ENCODE peak calls at places on chromosomes 7 and 10, in ten cellular contexts. P, A, W, O, V, T, B, K, M and L are unnamed samples.

GRCh38 chr10:79053481-79054202 is 15.1 kb upstream of the ZMIZ1 start:
- DNase-seq in P (no peak), A (no peak), W (no peak), O (no peak), V (no peak), T (no peak), B (no peak), K (no peak), M (no peak), L (no peak)

GRCh38 chr10:112755446-112756117 is 194.5 kb upstream of the TCF7L2 start:
- DNase-seq in P (no peak), A (peak), W (no peak), O (peak), V (no peak), T (no peak), B (peak), K (no peak), M (no peak), L (no peak)

GRCh38 chr10:112872728-112873127 is 77.3 kb upstream of the TCF7L2 start:
- DNase-seq in P (no peak), A (no peak), W (no peak), O (no peak), V (no peak), T (no peak), B (no peak), K (no peak), M (no peak), L (no peak)

GRCh38 chr7:767941-768729 is 41.1 kb upstream of the PRKAR1B start:
- DNase-seq in P (peak), A (no peak), W (no peak), O (peak), V (no peak), T (no peak), B (no peak), K (no peak), M (no peak), L (no peak)

GRCh38 chr7:47314728-47315601 is 266.9 kb downstream of the TNS3 start:
- DNase-seq in P (no peak), A (no peak), W (no peak), O (no peak), V (peak), T (peak), B (peak), K (no peak), M (no peak), L (no peak)

GRCh38 chr7:2510909-2511768 is 8.4 kb upstream of the LFNG start:
- DNase-seq in P (no peak), A (no peak), W (no peak), O (no peak), V (no peak), T (no peak), B (no peak), K (peak), M (no peak), L (no peak)

GRCh38 chr10:72124984-72125383 is 36.6 kb upstream of the SPOCK2 start:
- DNase-seq in P (no peak), A (no peak), W (no peak), O (no peak), V (peak), T (no peak), B (peak), K (no peak), M (no peak), L (no peak)

GRCh38 chr7:134448359-134449229 is 10.3 kb downstream of the AKR1B1 start:
- DNase-seq in P (peak), A (no peak), W (no peak), O (no peak), V (peak), T (peak), B (peak), K (no peak), M (no peak), L (no peak)

GRCh38 chr10:130137077-130137448 is 872 bp downstream of the GLRX3 start:
- DNase-seq in P (peak), A (no peak), W (no peak), O (no peak), V (no peak), T (peak), B (peak), K (no peak), M (no peak), L (no peak)